ENCODE peak calls at places on chromosome 6, in seven cellular contexts. One of them, this sample, is unnamed.

GRCh38 chr6:149545258-149545753 is 537 bp downstream of the PPIL4 start:
- DNase-seq in iPS-NIHi11: peak; percentile 9
- DNase-seq in NCI-H1417: no peak
- DNase-seq in ureter: peak; percentile 56
- DNase-seq in nephron progenitor cell: peak; percentile 33
- DNase-seq in ELF-1: peak; percentile 70
- DNase-seq in NB4: peak; percentile 74
- DNase-seq in this sample: peak; percentile 83

GRCh38 chr6:146980900-146981329 is 223.3 kb upstream of the STXBP5 start:
- DNase-seq in iPS-NIHi11: no peak
- DNase-seq in ELF-1: no peak
- DNase-seq in NB4: no peak
- DNase-seq in ureter: no peak
- DNase-seq in nephron progenitor cell: no peak
- DNase-seq in NCI-H1417: no peak
- DNase-seq in this sample: no peak

GRCh38 chr6:143098054-143098673 is 37.5 kb downstream of the AIG1 start:
- DNase-seq in NB4: peak; percentile 44
- DNase-seq in ELF-1: no peak
- DNase-seq in iPS-NIHi11: no peak
- DNase-seq in ureter: no peak
- DNase-seq in nephron progenitor cell: no peak
- DNase-seq in NCI-H1417: no peak
- DNase-seq in this sample: peak; percentile 22

GRCh38 chr6:31020057-31020456 is 9.8 kb downstream of the MUC22 start:
- DNase-seq in NB4: no peak
- DNase-seq in iPS-NIHi11: no peak
- DNase-seq in ELF-1: no peak
- DNase-seq in ureter: no peak
- DNase-seq in nephron progenitor cell: no peak
- DNase-seq in NCI-H1417: no peak
- DNase-seq in this sample: no peak

GRCh38 chr6:119079288-119079809 is 885 bp upstream of the FAM184A start:
- DNase-seq in NCI-H1417: no peak
- DNase-seq in ELF-1: no peak
- DNase-seq in ureter: no peak
- DNase-seq in NB4: no peak
- DNase-seq in nephron progenitor cell: no peak
- DNase-seq in iPS-NIHi11: no peak
- DNase-seq in this sample: peak; percentile 43

GRCh38 chr6:13141392-13141791 is 186.9 kb downstream of the TBC1D7 start:
- DNase-seq in NB4: no peak
- DNase-seq in ureter: no peak
- DNase-seq in nephron progenitor cell: no peak
- DNase-seq in NCI-H1417: no peak
- DNase-seq in ELF-1: no peak
- DNase-seq in iPS-NIHi11: no peak
- DNase-seq in this sample: no peak

GRCh38 chr6:80530096-80530495 is 423.6 kb downstream of the BCKDHB start:
- DNase-seq in NB4: no peak
- DNase-seq in NCI-H1417: no peak
- DNase-seq in ureter: no peak
- DNase-seq in nephron progenitor cell: no peak
- DNase-seq in ELF-1: no peak
- DNase-seq in iPS-NIHi11: no peak
- DNase-seq in this sample: no peak

GRCh38 chr6:10434235-10434634 is 19.4 kb upstream of the TFAP2A start:
- DNase-seq in nephron progenitor cell: no peak
- DNase-seq in NB4: peak; percentile 78
- DNase-seq in iPS-NIHi11: no peak
- DNase-seq in ELF-1: no peak
- DNase-seq in ureter: no peak
- DNase-seq in NCI-H1417: no peak
- DNase-seq in this sample: no peak

GRCh38 chr6:161064915-161065314 is 73.3 kb downstream of the MAP3K4 start:
- DNase-seq in iPS-NIHi11: no peak
- DNase-seq in ELF-1: no peak
- DNase-seq in ureter: no peak
- DNase-seq in NB4: peak; percentile 9
- DNase-seq in NCI-H1417: no peak
- DNase-seq in nephron progenitor cell: no peak
- DNase-seq in this sample: no peak

GRCh38 chr6:75201901-75202672 is 3.8 kb downstream of the COL12A1 start:
- DNase-seq in NCI-H1417: peak; percentile 19
- DNase-seq in NB4: no peak
- DNase-seq in ureter: peak; percentile 49
- DNase-seq in iPS-NIHi11: no peak
- DNase-seq in ELF-1: peak; percentile 45
- DNase-seq in nephron progenitor cell: peak; percentile 52
- DNase-seq in this sample: peak; percentile 27

GRCh38 chr6:144373195-144373594 is 88.1 kb downstream of the UTRN start:
- DNase-seq in NCI-H1417: no peak
- DNase-seq in iPS-NIHi11: no peak
- DNase-seq in ureter: no peak
- DNase-seq in nephron progenitor cell: no peak
- DNase-seq in ELF-1: no peak
- DNase-seq in NB4: no peak
- DNase-seq in this sample: no peak

GRCh38 chr6:4848382-4849068 is 72.3 kb downstream of the CDYL start:
- DNase-seq in NCI-H1417: no peak
- DNase-seq in nephron progenitor cell: peak; percentile 21
- DNase-seq in ELF-1: peak; percentile 44
- DNase-seq in ureter: no peak
- DNase-seq in iPS-NIHi11: no peak
- DNase-seq in NB4: peak; percentile 44
- DNase-seq in this sample: peak; percentile 64

GRCh38 chr6:17280552-17281090 is 540 bp upstream of the RBM24 start:
- DNase-seq in ELF-1: peak; percentile 53
- DNase-seq in iPS-NIHi11: peak; percentile 58
- DNase-seq in NB4: no peak
- DNase-seq in nephron progenitor cell: peak; percentile 71
- DNase-seq in ureter: peak; percentile 56
- DNase-seq in NCI-H1417: no peak
- DNase-seq in this sample: peak; percentile 58

GRCh38 chr6:30935018-30935417 is 3.0 kb upstream of the SFTA2 start:
- DNase-seq in nephron progenitor cell: no peak
- DNase-seq in iPS-NIHi11: no peak
- DNase-seq in NCI-H1417: no peak
- DNase-seq in ELF-1: no peak
- DNase-seq in ureter: no peak
- DNase-seq in NB4: no peak
- DNase-seq in this sample: no peak

GRCh38 chr6:137870744-137871247 is 3.7 kb downstream of the TNFAIP3 start:
- DNase-seq in ureter: no peak
- DNase-seq in nephron progenitor cell: no peak
- DNase-seq in ELF-1: no peak
- DNase-seq in NCI-H1417: no peak
- DNase-seq in NB4: peak; percentile 59
- DNase-seq in iPS-NIHi11: no peak
- DNase-seq in this sample: peak; percentile 20

GRCh38 chr6:105993769-105994521 is 92.2 kb upstream of the PRDM1 start:
- DNase-seq in ELF-1: peak; percentile 59
- DNase-seq in NB4: peak; percentile 85
- DNase-seq in ureter: no peak
- DNase-seq in iPS-NIHi11: peak; percentile 25
- DNase-seq in NCI-H1417: no peak
- DNase-seq in nephron progenitor cell: peak; percentile 63
- DNase-seq in this sample: peak; percentile 19

GRCh38 chr6:33975631-33976424 is 170.1 kb downstream of the GRM4 start:
- DNase-seq in nephron progenitor cell: peak; percentile 49
- DNase-seq in ureter: peak; percentile 41
- DNase-seq in ELF-1: no peak
- DNase-seq in NB4: no peak
- DNase-seq in iPS-NIHi11: peak; percentile 75
- DNase-seq in NCI-H1417: peak; percentile 9
- DNase-seq in this sample: no peak

GRCh38 chr6:141830530-141830929 is 302.2 kb upstream of the GJE1 start:
- DNase-seq in ELF-1: peak; percentile 9
- DNase-seq in ureter: no peak
- DNase-seq in nephron progenitor cell: no peak
- DNase-seq in NCI-H1417: no peak
- DNase-seq in NB4: no peak
- DNase-seq in iPS-NIHi11: no peak
- DNase-seq in this sample: no peak

GRCh38 chr6:150881911-150882481 is 16.5 kb downstream of the MTHFD1L start:
- DNase-seq in NCI-H1417: peak; percentile 16
- DNase-seq in ureter: no peak
- DNase-seq in iPS-NIHi11: peak; percentile 19
- DNase-seq in NB4: no peak
- DNase-seq in nephron progenitor cell: no peak
- DNase-seq in ELF-1: peak; percentile 65
- DNase-seq in this sample: peak; percentile 99

GRCh38 chr6:82362868-82363267 is 749 bp upstream of the TPBG start:
- DNase-seq in ureter: no peak
- DNase-seq in iPS-NIHi11: no peak
- DNase-seq in NB4: no peak
- DNase-seq in nephron progenitor cell: peak; percentile 23
- DNase-seq in NCI-H1417: no peak
- DNase-seq in ELF-1: peak; percentile 20
- DNase-seq in this sample: no peak

GRCh38 chr6:40276176-40276575 is 311.0 kb downstream of the LRFN2 start:
- DNase-seq in NB4: no peak
- DNase-seq in nephron progenitor cell: no peak
- DNase-seq in ELF-1: no peak
- DNase-seq in NCI-H1417: no peak
- DNase-seq in ureter: no peak
- DNase-seq in iPS-NIHi11: no peak
- DNase-seq in this sample: no peak

GRCh38 chr6:31541059-31541657 is 645 bp downstream of the DDX39B start:
- DNase-seq in NB4: peak; percentile 89
- DNase-seq in iPS-NIHi11: peak; percentile 39
- DNase-seq in nephron progenitor cell: peak; percentile 45
- DNase-seq in NCI-H1417: peak; percentile 67
- DNase-seq in ELF-1: peak; percentile 68
- DNase-seq in ureter: peak; percentile 69
- DNase-seq in this sample: peak; percentile 63

GRCh38 chr6:87822011-87822410 is 120.0 kb upstream of the AKIRIN2 start:
- DNase-seq in ureter: no peak
- DNase-seq in nephron progenitor cell: no peak
- DNase-seq in ELF-1: no peak
- DNase-seq in iPS-NIHi11: no peak
- DNase-seq in NCI-H1417: no peak
- DNase-seq in NB4: no peak
- DNase-seq in this sample: no peak

GRCh38 chr6:108609276-108609769 is 48.6 kb downstream of the FOXO3 start:
- DNase-seq in ELF-1: no peak
- DNase-seq in NB4: no peak
- DNase-seq in nephron progenitor cell: no peak
- DNase-seq in NCI-H1417: no peak
- DNase-seq in ureter: no peak
- DNase-seq in iPS-NIHi11: no peak
- DNase-seq in this sample: no peak

GRCh38 chr6:34521463-34522288 is 34.5 kb downstream of the SPDEF start:
- DNase-seq in NCI-H1417: no peak
- DNase-seq in ELF-1: no peak
- DNase-seq in nephron progenitor cell: no peak
- DNase-seq in iPS-NIHi11: no peak
- DNase-seq in ureter: no peak
- DNase-seq in NB4: peak; percentile 68
- DNase-seq in this sample: no peak

GRCh38 chr6:96562886-96563285 is at the start of gene FHL5:
- DNase-seq in ureter: no peak
- DNase-seq in iPS-NIHi11: no peak
- DNase-seq in nephron progenitor cell: no peak
- DNase-seq in NB4: no peak
- DNase-seq in NCI-H1417: no peak
- DNase-seq in ELF-1: no peak
- DNase-seq in this sample: no peak

GRCh38 chr6:84065718-84066290 is 32.2 kb downstream of the MRAP2 start:
- DNase-seq in NCI-H1417: no peak
- DNase-seq in nephron progenitor cell: no peak
- DNase-seq in ELF-1: no peak
- DNase-seq in ureter: peak; percentile 62
- DNase-seq in iPS-NIHi11: no peak
- DNase-seq in NB4: no peak
- DNase-seq in this sample: peak; percentile 59

GRCh38 chr6:167963589-167964057 is 33.8 kb upstream of the KIF25 start:
- DNase-seq in NB4: no peak
- DNase-seq in ELF-1: no peak
- DNase-seq in iPS-NIHi11: no peak
- DNase-seq in nephron progenitor cell: no peak
- DNase-seq in ureter: no peak
- DNase-seq in NCI-H1417: no peak
- DNase-seq in this sample: no peak

GRCh38 chr6:111087106-111087835 is at the start of gene SLC16A10:
- DNase-seq in iPS-NIHi11: peak; percentile 94
- DNase-seq in NB4: peak; percentile 91
- DNase-seq in nephron progenitor cell: peak; percentile 92
- DNase-seq in NCI-H1417: peak; percentile 90
- DNase-seq in ureter: peak; percentile 55
- DNase-seq in ELF-1: peak; percentile 80
- DNase-seq in this sample: peak; percentile 31

GRCh38 chr6:37180075-37180474 is 10.1 kb downstream of the PIM1 start:
- DNase-seq in ureter: no peak
- DNase-seq in ELF-1: no peak
- DNase-seq in nephron progenitor cell: no peak
- DNase-seq in NB4: no peak
- DNase-seq in iPS-NIHi11: no peak
- DNase-seq in NCI-H1417: no peak
- DNase-seq in this sample: no peak

GRCh38 chr6:134374486-134374885 is 56.6 kb upstream of the SGK1 start:
- DNase-seq in NCI-H1417: no peak
- DNase-seq in ureter: no peak
- DNase-seq in iPS-NIHi11: no peak
- DNase-seq in ELF-1: peak; percentile 26
- DNase-seq in nephron progenitor cell: no peak
- DNase-seq in NB4: peak; percentile 26
- DNase-seq in this sample: peak; percentile 15

GRCh38 chr6:33702345-33702977 is 9.0 kb downstream of the UQCC2 start:
- DNase-seq in NCI-H1417: no peak
- DNase-seq in nephron progenitor cell: no peak
- DNase-seq in iPS-NIHi11: peak; percentile 74
- DNase-seq in ureter: no peak
- DNase-seq in ELF-1: no peak
- DNase-seq in NB4: peak; percentile 59
- DNase-seq in this sample: peak; percentile 76

GRCh38 chr6:64467656-64468055 is 832.1 kb downstream of the PHF3 start:
- DNase-seq in nephron progenitor cell: no peak
- DNase-seq in ureter: no peak
- DNase-seq in ELF-1: no peak
- DNase-seq in NCI-H1417: no peak
- DNase-seq in NB4: no peak
- DNase-seq in iPS-NIHi11: no peak
- DNase-seq in this sample: no peak

GRCh38 chr6:134029495-134030455 is 22.6 kb downstream of the SLC2A12 start:
- DNase-seq in NB4: no peak
- DNase-seq in ureter: no peak
- DNase-seq in iPS-NIHi11: no peak
- DNase-seq in NCI-H1417: no peak
- DNase-seq in ELF-1: no peak
- DNase-seq in nephron progenitor cell: no peak
- DNase-seq in this sample: peak; percentile 35

GRCh38 chr6:154249499-154250298 is 106.9 kb downstream of the IPCEF1 start:
- DNase-seq in ELF-1: no peak
- DNase-seq in iPS-NIHi11: no peak
- DNase-seq in ureter: no peak
- DNase-seq in nephron progenitor cell: no peak
- DNase-seq in NB4: peak; percentile 54
- DNase-seq in NCI-H1417: no peak
- DNase-seq in this sample: no peak

GRCh38 chr6:143339223-143339622 is 111.3 kb downstream of the ADAT2 start:
- DNase-seq in ureter: no peak
- DNase-seq in nephron progenitor cell: no peak
- DNase-seq in NB4: no peak
- DNase-seq in NCI-H1417: no peak
- DNase-seq in ELF-1: no peak
- DNase-seq in iPS-NIHi11: no peak
- DNase-seq in this sample: no peak

GRCh38 chr6:54074591-54075195 is 36.5 kb upstream of the MLIP start:
- DNase-seq in nephron progenitor cell: no peak
- DNase-seq in iPS-NIHi11: no peak
- DNase-seq in NB4: no peak
- DNase-seq in ureter: no peak
- DNase-seq in ELF-1: no peak
- DNase-seq in NCI-H1417: no peak
- DNase-seq in this sample: no peak

This sample was measured in dermis blood vessel endothelial cell.